ENCODE peak calls at places on chromosomes 6 and 20, in four cellular contexts. One of them, this sample, is unnamed.

GRCh38 chr6:161418458-161418945 is 144.6 kb upstream of the AGPAT4 start:
- DNase-seq in OCI-LY7: peak
- DNase-seq in astrocyte of the spinal cord: peak
- DNase-seq in Peyer's patch: no peak
- DNase-seq in this sample: peak

GRCh38 chr6:39051399-39052122 is 3.0 kb downstream of the GLP1R start:
- DNase-seq in OCI-LY7: no peak
- DNase-seq in astrocyte of the spinal cord: no peak
- DNase-seq in Peyer's patch: no peak
- DNase-seq in this sample: peak

GRCh38 chr6:17865243-17865642 is 122.2 kb downstream of the KIF13A start:
- DNase-seq in astrocyte of the spinal cord: no peak
- DNase-seq in OCI-LY7: no peak
- DNase-seq in Peyer's patch: no peak
- DNase-seq in this sample: peak

GRCh38 chr20:44829688-44830087 is 19.3 kb upstream of the RIMS4 start:
- DNase-seq in astrocyte of the spinal cord: no peak
- DNase-seq in Peyer's patch: no peak
- DNase-seq in OCI-LY7: no peak
- DNase-seq in this sample: no peak

GRCh38 chr6:85291326-85291725 is 158.6 kb upstream of the NT5E start:
- DNase-seq in OCI-LY7: no peak
- DNase-seq in astrocyte of the spinal cord: no peak
- DNase-seq in Peyer's patch: no peak
- DNase-seq in this sample: no peak

GRCh38 chr6:10425973-10426780 is 11.3 kb upstream of the TFAP2A start:
- DNase-seq in Peyer's patch: no peak
- DNase-seq in OCI-LY7: peak
- DNase-seq in astrocyte of the spinal cord: no peak
- DNase-seq in this sample: peak

GRCh38 chr6:132490024-132490423 is 22.9 kb downstream of the STX7 start:
- DNase-seq in OCI-LY7: peak
- DNase-seq in astrocyte of the spinal cord: no peak
- DNase-seq in Peyer's patch: peak
- DNase-seq in this sample: no peak

GRCh38 chr6:13992417-13993055 is 67.8 kb downstream of the RNF182 start:
- DNase-seq in OCI-LY7: no peak
- DNase-seq in Peyer's patch: no peak
- DNase-seq in astrocyte of the spinal cord: peak
- DNase-seq in this sample: peak

GRCh38 chr20:48647873-48648272 is 179.9 kb downstream of the PREX1 start:
- DNase-seq in OCI-LY7: no peak
- DNase-seq in Peyer's patch: no peak
- DNase-seq in astrocyte of the spinal cord: no peak
- DNase-seq in this sample: no peak

GRCh38 chr6:169780571-169781091 is 29.2 kb downstream of the ERMARD start:
- DNase-seq in astrocyte of the spinal cord: peak
- DNase-seq in OCI-LY7: no peak
- DNase-seq in Peyer's patch: no peak
- DNase-seq in this sample: peak

GRCh38 chr6:150711584-150712501 is 112.2 kb downstream of the PLEKHG1 start:
- DNase-seq in OCI-LY7: no peak
- DNase-seq in Peyer's patch: no peak
- DNase-seq in astrocyte of the spinal cord: no peak
- DNase-seq in this sample: peak

GRCh38 chr6:26311012-26311384 is 54.0 kb upstream of the BTN3A2 start:
- DNase-seq in OCI-LY7: peak
- DNase-seq in Peyer's patch: peak
- DNase-seq in astrocyte of the spinal cord: peak
- DNase-seq in this sample: peak
- H3K4me3 ChIP-seq in OCI-LY7: peak
- H3K4me3 ChIP-seq in Peyer's patch: no peak
- H3K4me3 ChIP-seq in astrocyte of the spinal cord: peak
- H3K4me3 ChIP-seq in this sample: peak

GRCh38 chr6:131015192-131015591 is 47.9 kb downstream of the EPB41L2 start:
- DNase-seq in OCI-LY7: no peak
- DNase-seq in Peyer's patch: no peak
- DNase-seq in astrocyte of the spinal cord: no peak
- DNase-seq in this sample: no peak

GRCh38 chr6:131013495-131013894 is 49.5 kb downstream of the EPB41L2 start:
- DNase-seq in OCI-LY7: no peak
- DNase-seq in Peyer's patch: no peak
- DNase-seq in astrocyte of the spinal cord: peak
- DNase-seq in this sample: no peak

GRCh38 chr6:131015630-131016263 is 47.3 kb downstream of the EPB41L2 start:
- DNase-seq in astrocyte of the spinal cord: peak
- DNase-seq in Peyer's patch: no peak
- DNase-seq in OCI-LY7: no peak
- DNase-seq in this sample: no peak

GRCh38 chr6:131017962-131018361 is 45.1 kb downstream of the EPB41L2 start:
- DNase-seq in Peyer's patch: no peak
- DNase-seq in astrocyte of the spinal cord: no peak
- DNase-seq in OCI-LY7: no peak
- DNase-seq in this sample: no peak

DNA sequence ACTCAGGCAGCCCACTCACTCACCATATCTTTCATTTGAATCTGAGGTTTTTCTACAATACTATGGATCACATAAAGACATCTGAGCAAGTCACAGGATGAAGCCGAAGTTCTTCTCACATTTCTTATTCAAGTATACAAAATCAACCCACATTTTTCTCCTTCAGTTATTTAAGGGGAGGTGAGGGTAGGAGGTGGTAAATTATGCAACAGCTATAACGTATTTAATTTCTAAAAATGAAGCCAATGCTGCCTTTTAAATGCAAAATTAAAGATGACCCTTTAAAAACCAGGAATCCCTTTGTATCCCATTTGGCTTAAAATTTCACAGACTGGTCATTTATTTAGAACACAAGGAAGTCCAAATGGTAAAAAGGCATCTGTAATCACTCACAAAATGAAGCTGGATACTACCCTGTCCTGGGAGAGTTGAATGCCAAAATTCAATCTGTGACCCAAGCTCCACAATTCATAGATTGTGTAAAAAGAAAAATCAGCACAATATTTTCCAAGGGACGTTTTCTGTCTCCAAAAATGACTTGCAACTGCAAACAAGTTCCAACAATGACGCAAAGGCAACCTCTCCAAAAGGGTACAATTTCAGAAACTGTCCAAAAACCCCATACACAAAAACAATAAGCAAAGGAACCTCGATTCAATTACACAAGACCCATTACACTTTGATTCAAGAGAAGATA is 48.8 kb downstream of the EPB41L2 start:
- DNase-seq in Peyer's patch: no peak
- DNase-seq in OCI-LY7: no peak
- DNase-seq in astrocyte of the spinal cord: no peak
- DNase-seq in this sample: no peak
- H3K4me3 ChIP-seq in Peyer's patch: no peak
- H3K4me3 ChIP-seq in OCI-LY7: no peak
- H3K4me3 ChIP-seq in astrocyte of the spinal cord: no peak
- H3K4me3 ChIP-seq in this sample: no peak

GRCh38 chr6:45323656-45324224 is 4.4 kb upstream of the RUNX2 start:
- DNase-seq in OCI-LY7: no peak
- DNase-seq in astrocyte of the spinal cord: no peak
- DNase-seq in Peyer's patch: no peak
- DNase-seq in this sample: no peak
- H3K4me3 ChIP-seq in OCI-LY7: no peak
- H3K4me3 ChIP-seq in astrocyte of the spinal cord: no peak
- H3K4me3 ChIP-seq in Peyer's patch: no peak
- H3K4me3 ChIP-seq in this sample: no peak

GRCh38 chr6:152697634-152698033 is at the start of gene MYCT1:
- DNase-seq in Peyer's patch: no peak
- DNase-seq in astrocyte of the spinal cord: no peak
- DNase-seq in OCI-LY7: no peak
- DNase-seq in this sample: no peak
- H3K4me3 ChIP-seq in Peyer's patch: no peak
- H3K4me3 ChIP-seq in astrocyte of the spinal cord: no peak
- H3K4me3 ChIP-seq in OCI-LY7: no peak
- H3K4me3 ChIP-seq in this sample: no peak

GRCh38 chr20:62408055-62408454 is 970 bp upstream of the CABLES2 start:
- DNase-seq in Peyer's patch: no peak
- DNase-seq in OCI-LY7: no peak
- DNase-seq in astrocyte of the spinal cord: no peak
- DNase-seq in this sample: no peak
- H3K4me3 ChIP-seq in Peyer's patch: no peak
- H3K4me3 ChIP-seq in OCI-LY7: peak
- H3K4me3 ChIP-seq in astrocyte of the spinal cord: no peak
- H3K4me3 ChIP-seq in this sample: no peak

GRCh38 chr6:37819802-37820712 is 530 bp downstream of the ZFAND3 start:
- DNase-seq in astrocyte of the spinal cord: peak
- DNase-seq in OCI-LY7: peak
- DNase-seq in Peyer's patch: peak
- DNase-seq in this sample: peak

GRCh38 chr6:37820713-37821069 is 1.2 kb downstream of the ZFAND3 start:
- DNase-seq in Peyer's patch: no peak
- DNase-seq in astrocyte of the spinal cord: no peak
- DNase-seq in OCI-LY7: peak
- DNase-seq in this sample: peak

GRCh38 chr6:37822851-37823682 is 3.5 kb downstream of the ZFAND3 start:
- DNase-seq in Peyer's patch: no peak
- DNase-seq in astrocyte of the spinal cord: peak
- DNase-seq in OCI-LY7: no peak
- DNase-seq in this sample: peak

GRCh38 chr6:37819177-37819801 is at the start of gene ZFAND3:
- DNase-seq in OCI-LY7: peak
- DNase-seq in Peyer's patch: peak
- DNase-seq in astrocyte of the spinal cord: peak
- DNase-seq in this sample: peak

DNA sequence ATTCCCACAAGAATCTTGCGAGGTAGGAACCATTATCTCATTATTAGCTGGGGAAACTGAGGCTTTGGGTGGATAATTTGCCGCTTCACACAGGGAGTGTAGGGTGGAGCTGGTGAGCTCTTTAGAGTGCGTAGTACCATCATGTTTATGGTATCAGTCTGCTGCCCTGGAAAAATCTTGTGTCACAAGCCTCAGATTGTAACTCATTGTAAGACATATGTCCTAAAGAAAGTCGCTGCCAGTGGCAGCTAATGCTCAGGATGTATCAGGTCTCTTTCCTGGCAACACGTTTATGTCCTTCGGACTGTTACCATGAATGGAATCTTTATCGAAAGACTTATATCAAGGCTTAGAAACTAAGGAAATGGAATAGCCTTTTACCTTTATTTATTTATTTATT is 1.9 kb downstream of the ZFAND3 start:
- DNase-seq in astrocyte of the spinal cord: no peak
- DNase-seq in Peyer's patch: no peak
- DNase-seq in OCI-LY7: no peak
- DNase-seq in this sample: no peak
- H3K4me3 ChIP-seq in astrocyte of the spinal cord: peak
- H3K4me3 ChIP-seq in Peyer's patch: no peak
- H3K4me3 ChIP-seq in OCI-LY7: peak
- H3K4me3 ChIP-seq in this sample: no peak

GRCh38 chr20:62179162-62179504 is 3.7 kb upstream of the MTG2 start:
- DNase-seq in OCI-LY7: no peak
- DNase-seq in astrocyte of the spinal cord: no peak
- DNase-seq in Peyer's patch: no peak
- DNase-seq in this sample: no peak
- H3K4me3 ChIP-seq in OCI-LY7: no peak
- H3K4me3 ChIP-seq in astrocyte of the spinal cord: no peak
- H3K4me3 ChIP-seq in Peyer's patch: no peak
- H3K4me3 ChIP-seq in this sample: no peak

GRCh38 chr6:24864345-24864744 is 65.6 kb upstream of the ARMH2 start:
- DNase-seq in OCI-LY7: no peak
- DNase-seq in Peyer's patch: no peak
- DNase-seq in astrocyte of the spinal cord: peak
- DNase-seq in this sample: no peak

GRCh38 chr6:24859132-24859531 is 60.4 kb upstream of the ARMH2 start:
- DNase-seq in OCI-LY7: no peak
- DNase-seq in Peyer's patch: no peak
- DNase-seq in astrocyte of the spinal cord: no peak
- DNase-seq in this sample: no peak

GRCh38 chr6:24859608-24860007 is 60.9 kb upstream of the ARMH2 start:
- DNase-seq in OCI-LY7: peak
- DNase-seq in astrocyte of the spinal cord: no peak
- DNase-seq in Peyer's patch: no peak
- DNase-seq in this sample: peak

GRCh38 chr6:24865161-24865560 is 66.4 kb upstream of the ARMH2 start:
- DNase-seq in astrocyte of the spinal cord: no peak
- DNase-seq in Peyer's patch: no peak
- DNase-seq in OCI-LY7: no peak
- DNase-seq in this sample: no peak

DNA sequence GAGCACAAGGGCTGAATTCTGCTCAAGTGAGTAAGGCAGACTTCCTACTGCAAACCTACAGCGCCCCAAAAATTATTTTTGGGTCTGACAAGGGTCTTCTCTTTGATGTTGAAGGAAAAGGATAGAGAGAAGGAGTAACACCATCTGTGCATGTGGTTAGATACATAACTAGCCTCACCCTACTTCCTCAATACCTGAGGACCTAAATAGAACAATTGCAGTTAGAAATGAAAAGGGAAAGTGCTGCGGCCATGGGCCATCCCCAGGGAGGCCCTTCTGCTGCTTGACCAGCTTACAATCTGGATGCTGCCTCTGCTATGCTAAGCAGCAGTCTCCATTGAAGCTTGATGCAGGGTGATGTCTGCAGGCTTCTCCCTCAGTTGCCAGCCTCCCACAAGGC is 63.2 kb upstream of the ARMH2 start:
- DNase-seq in astrocyte of the spinal cord: no peak
- DNase-seq in Peyer's patch: peak
- DNase-seq in OCI-LY7: peak
- DNase-seq in this sample: no peak
- H3K4me3 ChIP-seq in astrocyte of the spinal cord: no peak
- H3K4me3 ChIP-seq in Peyer's patch: no peak
- H3K4me3 ChIP-seq in OCI-LY7: peak
- H3K4me3 ChIP-seq in this sample: no peak

This sample was measured in epithelial cell of esophagus.